ENCODE peak calls at places on chromosomes 13 and 19, in nine cellular contexts. T is right lobe of liver; I is T-helper 2 cell; S is amygdala; O is activated naive CD4-positive, alpha-beta T cell treated with anti-CD3 and anti-CD28 coated beads, Interleukin-2, amount 50 U/mL, for 72 hours; H is mucosa of gallbladder; E is right cardiac atrium; J is activated gamma-delta T cell; K is naive thymus-derived CD8-positive, alpha-beta T cell. B is an unnamed sample.

GRCh38 chr13:62137629-62138405 is 722.2 kb upstream of the PCDH20 start:
- DNase-seq in K (no peak), S (no peak), E (no peak), O (no peak), T (no peak), I (no peak), J (no peak), H (no peak), B (no peak)

GRCh38 chr19:47716270-47716937 is 3.2 kb downstream of the EHD2 start:
- DNase-seq in T (no peak), I (no peak), H (no peak), J (no peak), S (no peak), E (no peak), O (no peak), K (no peak), B (no peak)

GRCh38 chr19:20078696-20079095 is 896 bp downstream of the ZNF90 start:
- DNase-seq in O (peak), E (peak), I (no peak), J (no peak), K (peak), S (peak), T (no peak), H (peak), B (peak)

GRCh38 chr19:57302020-57302465 is 18.2 kb upstream of the ZNF543 start:
- DNase-seq in K (no peak), J (no peak), I (no peak), O (no peak), T (no peak), S (no peak), H (peak), E (peak), B (peak)

GRCh38 chr13:112616586-112617381 is 28.8 kb upstream of the TUBGCP3 start:
- DNase-seq in H (no peak), T (no peak), E (no peak), K (no peak), S (no peak), I (no peak), O (no peak), J (no peak), B (peak)

GRCh38 chr19:13742756-13743155 is 21.6 kb upstream of the MRI1 start:
- DNase-seq in H (no peak), T (no peak), I (no peak), K (no peak), O (no peak), E (no peak), S (no peak), J (no peak), B (peak)

GRCh38 chr13:108220042-108220441 is 1.9 kb downstream of the ABHD13 start:
- DNase-seq in O (no peak), J (no peak), S (no peak), T (no peak), E (no peak), K (peak), I (no peak), H (no peak), B (no peak)

GRCh38 chr19:14683439-14683838 is 6.4 kb upstream of the ZNF333 start:
- DNase-seq in K (no peak), I (no peak), E (no peak), H (no peak), J (no peak), O (no peak), T (no peak), S (no peak), B (no peak)

GRCh38 chr19:43675269-43675879 is 5.4 kb upstream of the PLAUR start:
- DNase-seq in K (no peak), H (peak), T (no peak), S (no peak), O (no peak), I (no peak), E (no peak), J (no peak), B (peak)

GRCh38 chr19:21322528-21322927 is 6.7 kb downstream of the ZNF708 start:
- DNase-seq in H (no peak), J (no peak), I (no peak), T (no peak), K (no peak), E (peak), S (peak), O (no peak), B (no peak)

GRCh38 chr19:49691243-49692101 is 556 bp downstream of the CPT1C start:
- DNase-seq in K (no peak), E (peak), O (no peak), J (no peak), I (no peak), H (no peak), S (peak), T (no peak), B (peak)

GRCh38 chr19:14517446-14517839 is 754 bp downstream of the DNAJB1 start:
- DNase-seq in H (no peak), S (no peak), I (no peak), T (no peak), E (no peak), J (no peak), O (no peak), K (no peak), B (peak)

GRCh38 chr19:50333737-50334617 is 4.8 kb upstream of the KCNC3 start:
- DNase-seq in K (peak), H (peak), T (peak), O (peak), E (peak), J (peak), I (peak), S (peak), B (no peak)

GRCh38 chr19:33704271-33704670 is 82.5 kb downstream of the CHST8 start:
- DNase-seq in I (no peak), K (no peak), H (no peak), T (no peak), E (no peak), O (no peak), S (no peak), J (no peak), B (no peak)

GRCh38 chr19:50147462-50148423 is 15.3 kb downstream of the IZUMO2 start:
- DNase-seq in E (peak), K (peak), H (peak), J (peak), T (peak), I (peak), S (peak), O (peak), B (peak)

GRCh38 chr13:73399347-73400216 is 340.8 kb downstream of the KLF5 start:
- DNase-seq in O (no peak), E (no peak), I (no peak), S (no peak), J (no peak), T (no peak), K (no peak), H (peak), B (no peak)

GRCh38 chr13:73060251-73061160 is 1.7 kb downstream of the KLF5 start:
- DNase-seq in O (peak), K (no peak), S (no peak), H (no peak), I (no peak), J (no peak), T (no peak), E (peak), B (peak)

GRCh38 chr13:49580980-49581680 is 4.2 kb downstream of the RCBTB1 start:
- DNase-seq in E (no peak), O (no peak), S (no peak), H (no peak), K (no peak), J (no peak), I (no peak), T (no peak), B (no peak)